ENCODE peak calls at places on chromosomes 7 and 10, in eight cellular contexts. D is fibroblast of pulmonary artery; B is T-helper 17 cell; R is CD4-positive, CD25-positive, alpha-beta regulatory T cell; Z is NCI-H1092; W is left kidney; V is EL; E is Panc1. L is an unnamed sample.
A peak's percentile ranks its signal among the peaks of the same experiment; 100 is the strongest.

GRCh38 chr7:1979591-1980560 is 252.9 kb downstream of the MAD1L1 start:
- DNase-seq in D (no peak), Z (no peak), V (no peak), W (peak; percentile 64), B (no peak), R (no peak), E (no peak), L (no peak)

GRCh38 chr10:33174674-33175073 is 159.8 kb downstream of the NRP1 start:
- DNase-seq in B (no peak), R (no peak), D (no peak), E (no peak), V (no peak), Z (no peak), W (no peak), L (no peak)

GRCh38 chr10:76738991-76739390 is 898.6 kb downstream of the KCNMA1 start:
- DNase-seq in Z (no peak), E (no peak), W (no peak), D (no peak), B (no peak), R (no peak), V (no peak), L (no peak)

GRCh38 chr7:141012696-141013344 is 1.9 kb downstream of the MRPS33 start:
- DNase-seq in D (no peak), V (peak; percentile 29), B (no peak), R (no peak), E (no peak), Z (no peak), W (no peak), L (no peak)

GRCh38 chr10:53107711-53108110 is 335.1 kb upstream of the MBL2 start:
- DNase-seq in W (no peak), E (no peak), Z (no peak), R (no peak), V (no peak), B (no peak), D (no peak), L (no peak)

GRCh38 chr10:119821172-119821571 is 51.5 kb downstream of the MCMBP start:
- DNase-seq in V (no peak), E (no peak), Z (no peak), R (no peak), W (no peak), D (no peak), B (no peak), L (no peak)

GRCh38 chr10:116278832-116279231 is 5.8 kb upstream of the GFRA1 start:
- DNase-seq in V (peak; percentile 70), Z (no peak), R (no peak), D (no peak), E (no peak), B (no peak), W (no peak), L (no peak)

GRCh38 chr7:143331179-143331825 is 15.4 kb downstream of the CLCN1 start:
- DNase-seq in W (no peak), Z (no peak), D (peak; percentile 83), E (peak; percentile 52), V (peak; percentile 68), B (no peak), R (no peak), L (no peak)

GRCh38 chr10:110336111-110336721 is 31.5 kb upstream of the SMNDC1 start:
- DNase-seq in V (peak; percentile 97), E (no peak), D (peak; percentile 98), R (no peak), W (peak; percentile 79), B (no peak), Z (no peak), L (peak; percentile 35)

GRCh38 chr7:140397784-140398750 is at the start of gene SLC37A3:
- DNase-seq in D (peak; percentile 83), Z (peak; percentile 78), B (peak; percentile 76), E (no peak), W (peak; percentile 96), V (peak; percentile 75), R (peak; percentile 83), L (peak; percentile 59)

GRCh38 chr7:50591480-50592438 is 26.6 kb upstream of the DDC start:
- DNase-seq in Z (peak; percentile 63), W (peak; percentile 45), E (no peak), D (no peak), B (no peak), R (no peak), V (no peak), L (no peak)

GRCh38 chr7:75599244-75599771 is 107.2 kb downstream of the SPDYE5 start:
- DNase-seq in Z (peak; percentile 97), E (no peak), V (no peak), B (no peak), R (no peak), D (no peak), W (peak; percentile 89), L (peak; percentile 76)

GRCh38 chr10:115947104-115947503 is 325.9 kb downstream of the GFRA1 start:
- DNase-seq in D (peak; percentile 60), B (no peak), R (no peak), E (no peak), W (no peak), V (peak; percentile 92), Z (no peak), L (no peak)

GRCh38 chr7:104627516-104627915 is 299.1 kb downstream of the LHFPL3 start:
- DNase-seq in B (no peak), R (no peak), V (peak; percentile 25), W (peak; percentile 86), D (peak; percentile 46), Z (no peak), E (no peak), L (no peak)

GRCh38 chr7:132244917-132245480 is 331.3 kb downstream of the PLXNA4 start:
- DNase-seq in D (no peak), Z (no peak), E (no peak), V (no peak), B (no peak), R (no peak), W (no peak), L (no peak)

GRCh38 chr10:74419491-74420466 is 268.8 kb downstream of the ADK start:
- DNase-seq in R (peak; percentile 51), D (peak; percentile 30), E (no peak), V (peak; percentile 35), B (no peak), Z (peak; percentile 1), W (peak; percentile 9), L (peak; percentile 23)

GRCh38 chr7:56199639-56200038 is 83.4 kb upstream of the NUPR2 start:
- DNase-seq in W (no peak), Z (no peak), E (no peak), R (no peak), B (no peak), D (no peak), V (no peak), L (no peak)

GRCh38 chr10:101690461-101690860 is 4.5 kb downstream of the FBXW4 start:
- DNase-seq in D (no peak), V (no peak), B (no peak), E (no peak), W (no peak), R (no peak), Z (no peak), L (no peak)

GRCh38 chr7:150849204-150849775 is 3.0 kb upstream of the AOC1 start:
- DNase-seq in D (no peak), R (no peak), Z (no peak), B (no peak), V (no peak), W (no peak), E (no peak), L (no peak)

GRCh38 chr7:77786741-77787140 is 11.5 kb downstream of the TMEM60 start:
- DNase-seq in W (no peak), R (no peak), E (no peak), Z (no peak), B (no peak), V (no peak), D (no peak), L (no peak)

GRCh38 chr7:149682038-149682437 is 91.3 kb downstream of the ZNF467 start:
- DNase-seq in W (no peak), R (no peak), D (no peak), Z (no peak), V (no peak), B (no peak), E (no peak), L (no peak)

GRCh38 chr7:41046778-41047177 is 656.1 kb downstream of the INHBA start:
- DNase-seq in E (no peak), W (no peak), Z (no peak), V (no peak), B (no peak), D (no peak), R (no peak), L (no peak)

GRCh38 chr7:106772655-106773108 is 92.4 kb upstream of the PIK3CG start:
- DNase-seq in D (peak; percentile 52), V (peak; percentile 63), R (no peak), E (no peak), Z (no peak), B (no peak), W (peak; percentile 45), L (no peak)

GRCh38 chr10:11878776-11879175 is 55.6 kb downstream of the PROSER2 start:
- DNase-seq in V (no peak), E (no peak), W (no peak), D (no peak), Z (no peak), R (no peak), B (no peak), L (no peak)

GRCh38 chr10:130179640-130180039 is 43.4 kb downstream of the GLRX3 start:
- DNase-seq in D (peak; percentile 89), B (no peak), Z (no peak), E (no peak), R (peak; percentile 48), W (peak; percentile 88), V (peak; percentile 48), L (peak; percentile 13)

GRCh38 chr7:112538859-112539258 is 58.1 kb downstream of the LSMEM1 start:
- DNase-seq in E (no peak), Z (no peak), W (no peak), R (no peak), V (no peak), B (no peak), D (no peak), L (no peak)

GRCh38 chr10:103759100-103759781 is 96.1 kb downstream of the SH3PXD2A start:
- DNase-seq in Z (no peak), E (peak; percentile 75), D (peak; percentile 85), R (peak; percentile 61), B (no peak), V (peak; percentile 71), W (peak; percentile 90), L (peak; percentile 89)

GRCh38 chr7:146655928-146656797 is 539.6 kb downstream of the CNTNAP2 start:
- DNase-seq in V (no peak), E (no peak), D (no peak), R (no peak), W (peak; percentile 44), B (no peak), Z (peak; percentile 96), L (peak; percentile 59)

GRCh38 chr7:117202511-117202910 is 120.3 kb downstream of the WNT2 start:
- DNase-seq in Z (no peak), E (no peak), W (no peak), R (no peak), D (peak; percentile 33), V (peak; percentile 44), B (no peak), L (no peak)

GRCh38 chr7:42856605-42856987 is 55.3 kb downstream of the C7orf25 start:
- DNase-seq in W (peak; percentile 63), B (no peak), Z (no peak), E (no peak), R (no peak), V (no peak), D (no peak), L (no peak)

L was measured in NCI-H2227 treated with DMSO at 0.1 percent for 48 hours.